ENCODE peak calls at places on chromosomes 16 and 17, in five cellular contexts. X is PC-9, K is IMR-90, L is psoas muscle, P is BJ. C is an unnamed sample.

GRCh38 chr16:86515780-86516617 is 5.7 kb downstream of the FOXF1 start:
- DNase-seq in L (peak), K (peak), P (no peak), X (no peak), C (no peak)

GRCh38 chr17:77287432-77288068 is 146.8 kb downstream of the SEC14L1 start:
- DNase-seq in L (peak), X (peak), K (peak), P (peak), C (peak)

GRCh38 chr17:14304222-14304844 is 3.5 kb downstream of the HS3ST3B1 start:
- DNase-seq in L (no peak), P (no peak), K (no peak), X (no peak), C (peak)

GRCh38 chr17:55571095-55571494 is 59.8 kb upstream of the SMIM36 start:
- DNase-seq in K (peak), P (no peak), L (no peak), X (no peak), C (no peak)

GRCh38 chr17:55413825-55414489 is 7.7 kb downstream of the MMD start:
- DNase-seq in P (no peak), K (no peak), L (no peak), X (no peak), C (no peak)

GRCh38 chr16:19860146-19861030 is 24.3 kb downstream of the GPRC5B start:
- DNase-seq in P (no peak), X (no peak), K (peak), L (no peak), C (no peak)

GRCh38 chr17:64378890-64379354 is 11.7 kb downstream of the PECAM1 start:
- DNase-seq in K (no peak), P (no peak), X (peak), L (no peak), C (no peak)

GRCh38 chr16:721765-722481 is 977 bp downstream of the ANTKMT start:
- DNase-seq in P (no peak), K (no peak), X (no peak), L (no peak), C (no peak)

GRCh38 chr16:46715769-46716305 is 26.4 kb downstream of the ORC6 start:
- DNase-seq in L (peak), K (no peak), P (no peak), X (no peak), C (no peak)

GRCh38 chr17:39800540-39800939 is 62.8 kb downstream of the GRB7 start:
- DNase-seq in L (no peak), P (no peak), X (no peak), K (no peak), C (no peak)

GRCh38 chr16:85372627-85373372 is 240.3 kb upstream of the GSE1 start:
- DNase-seq in K (peak), L (peak), X (peak), P (peak), C (no peak)

GRCh38 chr16:52068447-52069074 is 478.4 kb downstream of the TOX3 start:
- DNase-seq in K (peak), L (no peak), P (no peak), X (no peak), C (peak)

GRCh38 chr17:79814624-79814965 is 17.7 kb upstream of the CBX8 start:
- DNase-seq in X (no peak), P (no peak), K (no peak), L (no peak), C (no peak)

GRCh38 chr16:11025120-11025531 is 80.8 kb downstream of the CLEC16A start:
- DNase-seq in X (no peak), P (no peak), L (no peak), K (no peak), C (no peak)

GRCh38 chr17:21017256-21017655 is 25.6 kb downstream of the USP22 start:
- DNase-seq in X (no peak), P (no peak), L (peak), K (no peak), C (no peak)

GRCh38 chr16:63617990-63618763 is 1503.7 kb downstream of the CDH11 start:
- DNase-seq in P (no peak), X (no peak), K (no peak), L (peak), C (no peak)

GRCh38 chr16:15460601-15461000 is 26.2 kb downstream of the BMERB1 start:
- DNase-seq in X (no peak), L (no peak), P (no peak), K (no peak), C (no peak)
- TF ChIP-seq CTCF in X (no peak), L (no peak), P (no peak), K (no peak), C (no peak)

GRCh38 chr16:30482366-30482765 is 9.8 kb downstream of the ITGAL start:
- DNase-seq in L (no peak), X (no peak), K (no peak), P (no peak), C (no peak)
- TF ChIP-seq CTCF in L (no peak), X (peak), K (peak), P (peak), C (no peak)

GRCh38 chr16:77894054-77894632 is 105.8 kb downstream of the VAT1L start:
- DNase-seq in L (no peak), K (no peak), X (no peak), P (no peak), C (peak)
- TF ChIP-seq CTCF in L (no peak), K (no peak), X (no peak), P (no peak), C (no peak)

DNA sequence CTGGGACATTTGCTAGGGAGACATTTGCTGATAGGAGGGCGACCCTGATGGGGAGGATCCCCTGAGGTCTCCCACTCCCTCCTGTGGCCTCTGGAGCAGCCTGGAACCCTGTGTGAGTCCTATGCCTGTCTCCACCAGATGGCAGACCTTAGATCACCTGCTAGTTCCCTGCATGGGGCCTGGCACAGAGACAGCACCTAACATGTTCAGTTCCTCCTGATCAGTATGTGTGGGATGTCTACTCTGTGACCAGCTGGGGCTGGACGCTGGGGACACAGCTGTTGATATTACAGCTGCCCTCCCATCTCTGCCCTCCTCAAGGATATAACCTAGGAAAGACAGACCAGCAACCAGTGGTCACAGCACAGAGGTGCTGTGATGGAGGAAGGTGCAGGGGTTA is 1.1 kb upstream of the ADCY7 start:
- DNase-seq in P (no peak), K (peak), X (no peak), L (peak), C (peak)
- TF ChIP-seq CTCF in P (peak), K (peak), X (no peak), L (no peak), C (peak)

GRCh38 chr17:2892305-2892971 is 96.2 kb downstream of the RAP1GAP2 start:
- DNase-seq in K (peak), P (peak), X (peak), L (no peak), C (no peak)
- TF ChIP-seq CTCF in K (no peak), P (no peak), X (no peak), L (no peak), C (no peak)

GRCh38 chr16:9091867-9092281 is 430 bp downstream of the HAPSTR1 start:
- DNase-seq in L (peak), K (no peak), X (no peak), P (no peak), C (peak)

GRCh38 chr16:9090960-9091866 is at the start of gene HAPSTR1:
- DNase-seq in K (peak), X (peak), P (peak), L (peak), C (peak)

GRCh38 chr16:9094008-9094846 is 2.8 kb downstream of the HAPSTR1 start:
- DNase-seq in P (no peak), X (no peak), L (no peak), K (no peak), C (no peak)

GRCh38 chr16:9092963-9093477 is 1.6 kb downstream of the HAPSTR1 start:
- DNase-seq in P (no peak), X (no peak), K (no peak), L (peak), C (peak)

DNA sequence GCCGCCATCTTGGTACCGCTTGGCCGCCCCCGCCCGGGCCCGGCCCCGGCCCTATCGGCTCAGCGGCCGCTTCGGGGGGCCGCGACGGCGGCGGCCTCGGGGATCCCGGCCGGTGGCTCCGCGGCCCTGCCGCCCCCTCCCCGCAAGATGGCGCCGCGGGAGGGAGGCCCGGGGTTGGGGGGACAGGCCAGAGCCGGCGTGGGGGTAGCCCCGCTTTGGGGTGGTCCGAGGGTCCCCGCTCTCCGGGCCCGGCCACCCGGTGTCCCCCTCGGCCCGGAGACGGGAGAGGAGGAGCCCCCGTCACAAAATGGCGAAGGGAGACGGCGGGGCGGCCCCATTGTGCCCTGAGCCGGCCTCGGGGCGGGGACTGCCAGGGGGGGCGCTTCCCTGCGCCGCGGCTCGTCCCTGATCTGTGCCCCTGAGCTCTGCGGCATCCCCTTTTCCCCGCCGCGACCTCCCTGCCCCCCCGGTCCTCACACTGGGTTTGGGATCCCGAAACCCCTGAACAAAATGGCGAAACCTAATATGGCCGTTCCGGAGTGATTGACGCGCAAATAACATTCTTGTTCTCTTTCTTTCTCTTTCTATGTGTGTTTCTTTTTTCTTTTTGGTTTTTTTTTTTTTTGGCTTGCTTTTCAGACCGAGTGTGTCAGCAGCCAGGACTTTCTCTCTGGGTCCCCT is 978 bp downstream of the HAPSTR1 start:
- DNase-seq in P (no peak), L (peak), K (no peak), X (no peak), C (peak)
- TF ChIP-seq CTCF in P (no peak), L (no peak), K (peak), X (no peak), C (peak)

DNA sequence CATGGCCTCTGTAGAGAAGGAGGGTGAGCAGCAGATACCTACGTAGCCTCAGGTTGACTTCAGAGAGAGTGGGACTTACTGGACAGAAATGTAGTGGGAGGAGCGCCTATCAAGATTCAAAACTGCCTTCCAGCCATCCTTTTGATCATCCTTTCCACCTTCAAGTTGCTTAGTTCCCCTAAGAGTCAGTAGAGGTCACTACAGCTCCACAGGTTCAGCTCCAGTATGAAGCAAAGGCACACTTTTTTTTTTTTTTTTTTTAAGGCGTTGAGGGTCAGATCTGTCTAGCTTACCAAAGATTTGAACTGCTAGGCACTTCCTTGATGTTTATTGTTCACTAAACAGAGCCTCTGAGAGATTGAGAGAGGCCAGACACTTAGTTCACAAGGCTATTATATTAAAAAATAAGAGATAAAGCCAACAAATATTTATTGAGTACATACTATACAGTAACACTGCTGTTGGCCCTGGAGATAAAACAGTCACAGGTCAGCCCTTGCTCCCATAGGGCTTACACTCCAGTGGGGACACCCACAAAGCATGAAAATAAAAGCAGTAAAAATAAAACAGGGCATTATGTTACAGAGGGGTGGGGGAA is 3.1 kb downstream of the RNF227 start:
- DNase-seq in X (peak), L (no peak), P (no peak), K (peak), C (no peak)
- TF ChIP-seq CTCF in X (peak), L (peak), P (peak), K (peak), C (peak)

GRCh38 chr17:1058423-1059130 is 61.6 kb downstream of the TIMM22 start:
- DNase-seq in K (peak), L (peak), P (no peak), X (peak), C (peak)
- TF ChIP-seq CTCF in K (peak), L (peak), P (peak), X (peak), C (peak)